ENCODE peak calls at places on chromosomes 1 and 21, in six cellular contexts. One of them, this sample, is unnamed. For H3K36me3 and H3K27me3, the result is how much of the 10 kb centered on the place peaks cover.

GRCh38 chr1:228062085-228062791 is 20.3 kb upstream of the ARF1 start:
- DNase-seq in spleen: peak
- DNase-seq in Peyer's patch: peak
- DNase-seq in IMR-90: no peak
- DNase-seq in HepG2: no peak
- DNase-seq in esophagus squamous epithelium: no peak
- DNase-seq in this sample: no peak

GRCh38 chr1:41657679-41658078 is 173.2 kb upstream of the EDN2 start:
- DNase-seq in HepG2: no peak
- DNase-seq in esophagus squamous epithelium: no peak
- DNase-seq in Peyer's patch: no peak
- DNase-seq in spleen: peak
- DNase-seq in IMR-90: no peak
- DNase-seq in this sample: no peak

GRCh38 chr1:176692431-176692830 is 229.5 kb downstream of the PAPPA2 start:
- DNase-seq in spleen: no peak
- DNase-seq in Peyer's patch: no peak
- DNase-seq in HepG2: no peak
- DNase-seq in IMR-90: no peak
- DNase-seq in esophagus squamous epithelium: no peak
- DNase-seq in this sample: no peak

GRCh38 chr1:20199410-20199809 is 13.1 kb upstream of the PLA2G2C start:
- DNase-seq in HepG2: no peak
- DNase-seq in IMR-90: no peak
- DNase-seq in spleen: no peak
- DNase-seq in Peyer's patch: no peak
- DNase-seq in esophagus squamous epithelium: no peak
- DNase-seq in this sample: no peak

GRCh38 chr1:23484253-23485001 is 448 bp upstream of the ASAP3 start:
- DNase-seq in esophagus squamous epithelium: peak
- DNase-seq in spleen: peak
- DNase-seq in Peyer's patch: peak
- DNase-seq in IMR-90: peak
- DNase-seq in HepG2: peak
- DNase-seq in this sample: peak

GRCh38 chr21:25461730-25462129 is 145.6 kb downstream of the MRPL39 start:
- DNase-seq in Peyer's patch: no peak
- DNase-seq in HepG2: no peak
- DNase-seq in IMR-90: peak
- DNase-seq in spleen: no peak
- DNase-seq in esophagus squamous epithelium: no peak
- DNase-seq in this sample: no peak

GRCh38 chr1:179822107-179822506 is 55.5 kb downstream of the TOR1AIP2 start:
- DNase-seq in esophagus squamous epithelium: no peak
- DNase-seq in Peyer's patch: no peak
- DNase-seq in IMR-90: no peak
- DNase-seq in HepG2: no peak
- DNase-seq in spleen: no peak
- DNase-seq in this sample: no peak

GRCh38 chr1:22665752-22666151 is 12.7 kb downstream of the C1QB start:
- DNase-seq in spleen: no peak
- DNase-seq in Peyer's patch: peak
- DNase-seq in esophagus squamous epithelium: no peak
- DNase-seq in HepG2: no peak
- DNase-seq in IMR-90: peak
- DNase-seq in this sample: peak

GRCh38 chr1:206962269-206962668 is 8.0 kb downstream of the FCAMR start:
- DNase-seq in Peyer's patch: no peak
- DNase-seq in IMR-90: no peak
- DNase-seq in esophagus squamous epithelium: no peak
- DNase-seq in spleen: no peak
- DNase-seq in HepG2: no peak
- DNase-seq in this sample: no peak

GRCh38 chr1:239112536-239112935 is 273.8 kb upstream of the CHRM3 start:
- DNase-seq in HepG2: no peak
- DNase-seq in Peyer's patch: no peak
- DNase-seq in spleen: no peak
- DNase-seq in IMR-90: no peak
- DNase-seq in esophagus squamous epithelium: no peak
- DNase-seq in this sample: no peak

GRCh38 chr1:154963643-154964042 is 2.1 kb upstream of the PYGO2 start:
- DNase-seq in HepG2: no peak
- DNase-seq in Peyer's patch: no peak
- DNase-seq in spleen: peak
- DNase-seq in IMR-90: no peak
- DNase-seq in esophagus squamous epithelium: no peak
- DNase-seq in this sample: no peak

GRCh38 chr1:201750934-201751333 is 78.0 kb upstream of the IPO9 start:
- DNase-seq in spleen: no peak
- DNase-seq in esophagus squamous epithelium: no peak
- DNase-seq in Peyer's patch: no peak
- DNase-seq in HepG2: no peak
- DNase-seq in IMR-90: peak
- DNase-seq in this sample: no peak

GRCh38 chr1:80054129-80054528 is 1047.6 kb upstream of the ADGRL4 start:
- DNase-seq in Peyer's patch: no peak
- DNase-seq in esophagus squamous epithelium: no peak
- DNase-seq in HepG2: no peak
- DNase-seq in IMR-90: peak
- DNase-seq in spleen: no peak
- DNase-seq in this sample: no peak

GRCh38 chr1:156749429-156750118 is 1.9 kb downstream of the HDGF start:
- DNase-seq in IMR-90: no peak
- DNase-seq in Peyer's patch: peak
- DNase-seq in HepG2: peak
- DNase-seq in esophagus squamous epithelium: no peak
- DNase-seq in spleen: no peak
- DNase-seq in this sample: no peak

GRCh38 chr1:117570988-117571409 is 34.8 kb upstream of the TENT5C start:
- DNase-seq in HepG2: no peak
- DNase-seq in IMR-90: no peak
- DNase-seq in esophagus squamous epithelium: no peak
- DNase-seq in Peyer's patch: peak
- DNase-seq in spleen: no peak
- DNase-seq in this sample: no peak

GRCh38 chr1:65939636-65940035 is 146.9 kb downstream of the PDE4B start:
- DNase-seq in Peyer's patch: no peak
- DNase-seq in spleen: no peak
- DNase-seq in HepG2: no peak
- DNase-seq in IMR-90: peak
- DNase-seq in esophagus squamous epithelium: no peak
- DNase-seq in this sample: no peak

GRCh38 chr21:34965200-34966174 is 83.6 kb downstream of the RUNX1 start:
- DNase-seq in Peyer's patch: no peak
- DNase-seq in esophagus squamous epithelium: no peak
- DNase-seq in HepG2: peak
- DNase-seq in spleen: no peak
- DNase-seq in IMR-90: peak
- DNase-seq in this sample: no peak

GRCh38 chr1:192053661-192054060 is 104.6 kb upstream of the RGS18 start:
- DNase-seq in spleen: no peak
- DNase-seq in HepG2: no peak
- DNase-seq in esophagus squamous epithelium: no peak
- DNase-seq in Peyer's patch: no peak
- DNase-seq in IMR-90: no peak
- DNase-seq in this sample: no peak

GRCh38 chr1:94117250-94117851 is 3.6 kb downstream of the ABCA4 start:
- DNase-seq in IMR-90: no peak
- DNase-seq in spleen: peak
- DNase-seq in Peyer's patch: no peak
- DNase-seq in HepG2: no peak
- DNase-seq in esophagus squamous epithelium: no peak
- DNase-seq in this sample: no peak

GRCh38 chr1:4227986-4228385 is 327.9 kb upstream of the C1orf174 start:
- DNase-seq in Peyer's patch: no peak
- DNase-seq in spleen: no peak
- DNase-seq in IMR-90: no peak
- DNase-seq in esophagus squamous epithelium: no peak
- DNase-seq in HepG2: no peak
- DNase-seq in this sample: no peak

GRCh38 chr1:230820568-230820967 is 47.8 kb downstream of the C1orf198 start:
- DNase-seq in IMR-90: no peak
- DNase-seq in HepG2: no peak
- DNase-seq in spleen: no peak
- DNase-seq in esophagus squamous epithelium: no peak
- DNase-seq in Peyer's patch: no peak
- DNase-seq in this sample: no peak

GRCh38 chr1:63379583-63379982 is 12.2 kb downstream of the ALG6 start:
- DNase-seq in Peyer's patch: no peak
- DNase-seq in esophagus squamous epithelium: no peak
- DNase-seq in IMR-90: no peak
- DNase-seq in spleen: no peak
- DNase-seq in HepG2: no peak
- DNase-seq in this sample: no peak

DNA sequence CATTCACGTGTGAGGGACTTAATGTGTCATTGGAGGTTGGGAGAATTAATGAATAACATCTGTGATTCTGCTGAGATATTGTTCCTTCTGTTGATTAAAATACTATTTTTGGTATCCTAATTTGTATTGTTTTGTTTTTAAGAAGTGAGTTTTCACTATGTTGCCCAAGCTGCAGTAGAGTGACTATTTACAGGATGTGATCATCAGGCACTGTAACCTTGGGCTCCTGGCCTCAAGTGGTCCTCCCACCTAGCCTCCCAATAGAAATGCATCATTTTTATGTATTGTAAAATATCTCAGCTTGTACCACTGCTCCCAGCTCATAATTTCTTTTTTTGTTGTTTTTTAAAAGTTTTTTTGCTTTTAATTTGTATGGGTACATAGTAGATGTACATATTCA is 14.3 kb downstream of the ALG6 start:
- DNase-seq in spleen: no peak
- DNase-seq in esophagus squamous epithelium: no peak
- DNase-seq in HepG2: no peak
- DNase-seq in IMR-90: no peak
- DNase-seq in Peyer's patch: no peak
- DNase-seq in this sample: no peak
- H3K36me3 ChIP-seq in spleen: under half
- H3K36me3 ChIP-seq in esophagus squamous epithelium: under half
- H3K36me3 ChIP-seq in HepG2: under half
- H3K36me3 ChIP-seq in IMR-90: under half
- H3K36me3 ChIP-seq in Peyer's patch: under half
- H3K36me3 ChIP-seq in this sample: under half

DNA sequence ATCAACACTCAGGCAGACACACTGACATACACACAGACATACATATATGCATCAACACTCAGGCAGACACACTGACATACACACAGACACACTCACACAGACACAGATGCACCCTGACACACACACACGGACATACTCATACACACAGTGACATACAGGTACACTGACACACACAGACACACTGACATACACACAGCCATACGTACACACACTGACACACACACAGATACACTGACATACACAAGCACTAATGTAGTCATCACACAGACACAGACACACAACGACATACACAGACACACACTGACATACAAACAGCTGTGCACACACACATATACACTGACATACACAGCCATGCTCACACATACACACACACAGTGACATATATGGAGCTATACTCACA is 131.0 kb upstream of the CSF3R start:
- DNase-seq in Peyer's patch: no peak
- DNase-seq in spleen: no peak
- DNase-seq in esophagus squamous epithelium: no peak
- DNase-seq in IMR-90: no peak
- DNase-seq in HepG2: no peak
- DNase-seq in this sample: no peak
- TF ChIP-seq POLR2A in Peyer's patch: no peak
- TF ChIP-seq POLR2A in spleen: no peak
- TF ChIP-seq POLR2A in esophagus squamous epithelium: no peak
- TF ChIP-seq POLR2A in IMR-90: no peak
- TF ChIP-seq POLR2A in HepG2: no peak
- TF ChIP-seq POLR2A in this sample: no peak

DNA sequence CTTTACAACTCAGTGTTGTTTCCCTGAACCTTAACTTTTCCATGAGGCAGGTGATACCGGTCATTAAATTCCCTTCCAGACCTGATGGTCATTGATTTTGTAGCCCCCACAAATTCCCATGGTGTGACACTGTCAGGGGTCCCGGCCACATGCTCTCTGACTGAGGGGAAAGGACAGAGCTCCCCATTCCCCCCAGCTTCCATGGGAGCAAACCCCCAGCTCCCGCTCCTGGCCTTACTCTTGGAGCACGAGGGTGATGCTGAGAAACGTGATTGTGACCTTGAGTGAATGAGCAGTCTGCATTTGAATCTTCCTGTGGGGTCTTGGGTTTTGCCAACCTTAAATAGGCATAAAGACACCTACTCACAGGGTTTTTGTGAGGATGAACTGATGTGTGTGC is 366.8 kb downstream of the RPS6KC1 start:
- DNase-seq in esophagus squamous epithelium: no peak
- DNase-seq in spleen: no peak
- DNase-seq in IMR-90: no peak
- DNase-seq in HepG2: no peak
- DNase-seq in Peyer's patch: no peak
- DNase-seq in this sample: no peak
- H3K27me3 ChIP-seq in esophagus squamous epithelium: under half
- H3K27me3 ChIP-seq in spleen: under half
- H3K27me3 ChIP-seq in IMR-90: under half
- H3K27me3 ChIP-seq in HepG2: under half
- H3K27me3 ChIP-seq in Peyer's patch: under half
- H3K27me3 ChIP-seq in this sample: under half

GRCh38 chr1:234402939-234403338 is 29.7 kb downstream of the COA6 start:
- DNase-seq in IMR-90: no peak
- DNase-seq in esophagus squamous epithelium: no peak
- DNase-seq in Peyer's patch: no peak
- DNase-seq in HepG2: no peak
- DNase-seq in spleen: no peak
- DNase-seq in this sample: no peak
- H3K36me3 ChIP-seq in IMR-90: under half
- H3K36me3 ChIP-seq in esophagus squamous epithelium: under half
- H3K36me3 ChIP-seq in Peyer's patch: under half
- H3K36me3 ChIP-seq in HepG2: under half
- H3K36me3 ChIP-seq in spleen: under half
- H3K36me3 ChIP-seq in this sample: under half

GRCh38 chr1:18611311-18611710 is 19.3 kb upstream of the PAX7 start:
- DNase-seq in spleen: no peak
- DNase-seq in esophagus squamous epithelium: no peak
- DNase-seq in IMR-90: no peak
- DNase-seq in Peyer's patch: no peak
- DNase-seq in HepG2: no peak
- DNase-seq in this sample: no peak
- TF ChIP-seq POLR2A in spleen: no peak
- TF ChIP-seq POLR2A in esophagus squamous epithelium: no peak
- TF ChIP-seq POLR2A in IMR-90: no peak
- TF ChIP-seq POLR2A in Peyer's patch: no peak
- TF ChIP-seq POLR2A in HepG2: no peak
- TF ChIP-seq POLR2A in this sample: no peak

GRCh38 chr1:31510304-31510703 is 66.0 kb upstream of the TINAGL1 start:
- DNase-seq in IMR-90: no peak
- DNase-seq in esophagus squamous epithelium: no peak
- DNase-seq in Peyer's patch: no peak
- DNase-seq in HepG2: no peak
- DNase-seq in spleen: no peak
- DNase-seq in this sample: no peak
- H3K27me3 ChIP-seq in IMR-90: half or more
- H3K27me3 ChIP-seq in esophagus squamous epithelium: under half
- H3K27me3 ChIP-seq in Peyer's patch: under half
- H3K27me3 ChIP-seq in HepG2: under half
- H3K27me3 ChIP-seq in spleen: under half
- H3K27me3 ChIP-seq in this sample: under half